ENCODE peak calls at places on chromosome 11, in six cellular contexts. M is neural progenitor cell, L is fibroblast of lung, R is GM12878, K is PC-3, Q is astrocyte. S is an unnamed sample.

GRCh38 chr11:115580416-115580815 is 76.2 kb upstream of the CADM1 start:
- DNase-seq in K (no peak), M (no peak), R (no peak), Q (no peak), L (no peak), S (no peak)

GRCh38 chr11:13328276-13328675 is 50.7 kb downstream of the BMAL1 start:
- DNase-seq in K (no peak), Q (no peak), L (peak; percentile 39), R (no peak), M (no peak), S (no peak)

GRCh38 chr11:116263770-116264169 is 509.0 kb downstream of the BUD13 start:
- DNase-seq in Q (no peak), R (no peak), M (no peak), L (no peak), K (no peak), S (no peak)

GRCh38 chr11:126163074-126163700 is 48.3 kb downstream of the RPUSD4 start:
- DNase-seq in M (peak; percentile 83), K (peak; percentile 39), R (no peak), L (peak; percentile 94), Q (peak; percentile 92), S (no peak)

GRCh38 chr11:12113294-12113693 is 2.9 kb downstream of the MICAL2 start:
- DNase-seq in K (no peak), R (no peak), Q (peak; percentile 48), L (peak; percentile 60), M (no peak), S (no peak)

GRCh38 chr11:70675697-70676374 is 277.5 kb downstream of the CTTN start:
- DNase-seq in K (peak; percentile 41), M (no peak), L (no peak), R (no peak), Q (no peak), S (no peak)

GRCh38 chr11:70331901-70332300 is 61.4 kb downstream of the PPFIA1 start:
- DNase-seq in R (no peak), Q (no peak), K (no peak), M (no peak), L (no peak), S (no peak)

GRCh38 chr11:13433437-13433836 is 29.6 kb downstream of the BTBD10 start:
- DNase-seq in L (no peak), R (no peak), Q (no peak), K (no peak), M (no peak), S (no peak)

GRCh38 chr11:22711880-22712279 is 45.5 kb downstream of the GAS2 start:
- DNase-seq in R (no peak), L (no peak), M (no peak), K (no peak), Q (no peak), S (no peak)

GRCh38 chr11:117984471-117984870 is 1.7 kb upstream of the IL10RA start:
- DNase-seq in Q (no peak), K (no peak), M (no peak), L (no peak), R (no peak), S (no peak)

GRCh38 chr11:117983163-117983475 is 3.1 kb upstream of the IL10RA start:
- DNase-seq in M (no peak), K (no peak), Q (no peak), R (no peak), L (no peak), S (no peak)

GRCh38 chr11:117989351-117990102 is 3.3 kb downstream of the IL10RA start:
- DNase-seq in R (no peak), K (no peak), L (no peak), M (no peak), Q (no peak), S (no peak)

GRCh38 chr11:117985953-117986887 is at the start of gene IL10RA:
- DNase-seq in K (no peak), L (peak; percentile 52), M (peak; percentile 94), Q (peak; percentile 22), R (no peak), S (peak; percentile 93)

GRCh38 chr11:117986981-117987495 is 844 bp downstream of the IL10RA start:
- DNase-seq in Q (no peak), M (no peak), L (no peak), R (peak; percentile 92), K (peak; percentile 25), S (peak; percentile 98)
- TF ChIP-seq EZH2 in Q (no peak), M (no peak), L (no peak), R (no peak), K (no peak), S (no peak)

DNA sequence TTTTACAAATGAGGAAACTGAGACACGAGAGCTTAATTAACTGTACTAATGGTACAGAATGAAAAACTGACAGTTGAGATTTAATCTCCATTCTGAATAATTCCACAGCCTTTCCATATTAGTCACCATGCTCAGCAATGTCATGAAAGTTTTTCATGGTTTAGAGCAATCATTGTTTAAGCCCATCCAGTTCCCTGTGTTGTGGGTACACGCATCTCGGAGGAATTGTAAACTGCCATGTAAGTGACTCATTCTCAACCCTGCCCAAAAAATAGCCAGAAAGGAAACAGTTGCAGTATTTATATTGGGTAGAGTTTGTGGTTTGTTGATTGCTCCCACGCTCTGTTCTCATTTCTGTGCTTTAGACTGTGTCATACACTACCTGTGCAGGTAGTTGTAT is 1790.8 kb downstream of the LRRC4C start:
- DNase-seq in Q (peak; percentile 90), R (no peak), M (no peak), L (peak; percentile 91), K (peak; percentile 69), S (no peak)
- TF ChIP-seq EZH2 in Q (no peak), R (no peak), M (no peak), L (no peak), K (no peak), S (no peak)

GRCh38 chr11:43556269-43556668 is 124.3 kb upstream of the HSD17B12 start:
- DNase-seq in Q (no peak), L (no peak), R (no peak), M (no peak), K (no peak), S (no peak)

GRCh38 chr11:43556892-43557291 is 123.6 kb upstream of the HSD17B12 start:
- DNase-seq in K (no peak), Q (no peak), M (no peak), R (no peak), L (no peak), S (no peak)

GRCh38 chr11:43557553-43558031 is 122.9 kb upstream of the HSD17B12 start:
- DNase-seq in R (no peak), Q (no peak), L (no peak), K (peak; percentile 21), M (peak; percentile 74), S (no peak)

GRCh38 chr11:43558556-43559127 is 121.9 kb upstream of the HSD17B12 start:
- DNase-seq in Q (no peak), K (no peak), M (no peak), L (no peak), R (no peak), S (no peak)

GRCh38 chr11:43558056-43558455 is 122.5 kb upstream of the HSD17B12 start:
- DNase-seq in R (no peak), L (no peak), M (peak; percentile 57), Q (no peak), K (no peak), S (no peak)
- TF ChIP-seq EZH2 in R (no peak), L (no peak), M (no peak), Q (no peak), K (no peak), S (no peak)

DNA sequence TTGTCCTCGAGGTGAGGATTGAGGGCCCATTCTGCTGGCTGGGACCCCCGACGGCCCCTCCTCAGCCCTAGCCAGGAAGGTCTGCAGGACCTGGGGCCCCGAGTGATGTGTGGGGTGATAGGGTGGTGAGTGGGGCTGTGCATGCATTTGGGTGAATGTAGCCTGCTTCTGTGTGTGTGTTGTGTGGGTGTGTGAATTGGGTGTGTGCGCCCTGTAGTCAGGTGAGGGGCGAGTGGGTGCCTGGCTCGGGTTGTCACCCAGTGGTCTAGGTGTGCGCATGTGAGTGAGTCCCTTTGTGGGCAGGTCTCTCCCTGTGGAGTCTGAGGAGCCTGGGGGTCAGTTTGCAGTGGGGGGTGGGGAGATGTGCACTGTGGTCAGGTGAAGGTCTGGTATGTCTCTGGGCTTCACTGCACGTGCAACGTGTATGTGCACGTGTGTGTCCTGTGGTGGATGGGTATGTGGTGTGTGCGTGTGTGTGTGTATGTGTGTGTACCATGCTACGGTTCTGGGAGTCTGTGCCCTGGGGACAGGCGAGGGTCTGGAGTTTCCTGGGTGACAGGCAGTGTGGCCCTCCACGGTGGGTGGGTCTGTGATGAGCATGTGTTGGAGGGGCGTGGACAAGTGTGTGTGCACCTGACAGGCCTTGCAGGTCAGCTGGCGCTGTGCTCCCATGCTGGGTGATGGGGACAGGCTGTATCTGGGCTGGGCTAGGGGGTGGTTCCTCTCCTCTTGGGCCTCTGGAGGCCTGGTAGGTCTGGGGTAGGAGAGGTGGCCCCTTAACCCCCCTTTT is 1.0 kb downstream of the TMEM151A start:
- DNase-seq in M (no peak), L (no peak), K (no peak), R (no peak), Q (no peak), S (no peak)
- TF ChIP-seq EZH2 in M (no peak), L (peak; percentile 58), K (no peak), R (no peak), Q (peak; percentile 12), S (no peak)

GRCh38 chr11:128901655-128902514 is 10.7 kb downstream of the KCNJ5 start:
- DNase-seq in L (no peak), K (no peak), Q (no peak), R (no peak), M (peak; percentile 72), S (no peak)
- TF ChIP-seq EZH2 in L (no peak), K (no peak), Q (no peak), R (no peak), M (peak; percentile 53), S (no peak)

GRCh38 chr11:4589024-4589423 is 4.8 kb upstream of the OR52I1 start:
- DNase-seq in L (no peak), Q (no peak), K (no peak), M (no peak), R (no peak), S (no peak)

GRCh38 chr11:4593739-4594138 is at the start of gene OR52I1:
- DNase-seq in K (no peak), Q (no peak), R (no peak), M (no peak), L (no peak), S (no peak)
- TF ChIP-seq EZH2 in K (no peak), Q (no peak), R (no peak), M (no peak), L (no peak), S (no peak)

GRCh38 chr11:65382804-65383368 is 440 bp upstream of the SLC25A45 start:
- DNase-seq in R (no peak), L (no peak), M (no peak), Q (no peak), K (peak; percentile 95), S (no peak)
- TF ChIP-seq EZH2 in R (no peak), L (no peak), M (no peak), Q (no peak), K (no peak), S (no peak)

GRCh38 chr11:8315463-8315862 is 51.8 kb upstream of the LMO1 start:
- DNase-seq in L (no peak), K (no peak), Q (no peak), M (no peak), R (no peak), S (no peak)
- TF ChIP-seq EZH2 in L (no peak), K (no peak), Q (no peak), M (no peak), R (no peak), S (no peak)

S was measured in MM.1S.